ENCODE peak calls at places on chromosomes 5 and 9, in four cellular contexts. One of them, this sample, is unnamed.

GRCh38 chr9:105373723-105374122 is 74.1 kb upstream of the FSD1L start:
- DNase-seq in iris pigment epithelial cell: no peak
- DNase-seq in dermis blood vessel endothelial cell: no peak
- DNase-seq in NCI-H1092: no peak
- DNase-seq in this sample: no peak

GRCh38 chr5:83354958-83355357 is 116.6 kb upstream of the VCAN start:
- DNase-seq in iris pigment epithelial cell: no peak
- DNase-seq in dermis blood vessel endothelial cell: no peak
- DNase-seq in NCI-H1092: no peak
- DNase-seq in this sample: no peak

GRCh38 chr5:135222171-135222681 is 176.8 kb downstream of the MACROH2A1 start:
- DNase-seq in iris pigment epithelial cell: no peak
- DNase-seq in dermis blood vessel endothelial cell: no peak
- DNase-seq in NCI-H1092: no peak
- DNase-seq in this sample: no peak

GRCh38 chr5:163352531-163352930 is 84.9 kb upstream of the CCNG1 start:
- DNase-seq in iris pigment epithelial cell: no peak
- DNase-seq in dermis blood vessel endothelial cell: no peak
- DNase-seq in NCI-H1092: no peak
- DNase-seq in this sample: no peak

GRCh38 chr9:136345281-136346156 is 18.0 kb downstream of the DNLZ start:
- DNase-seq in iris pigment epithelial cell: no peak
- DNase-seq in dermis blood vessel endothelial cell: peak
- DNase-seq in NCI-H1092: no peak
- DNase-seq in this sample: no peak

GRCh38 chr5:178150977-178151734 is 2.5 kb downstream of the NHP2 start:
- DNase-seq in iris pigment epithelial cell: no peak
- DNase-seq in dermis blood vessel endothelial cell: no peak
- DNase-seq in NCI-H1092: no peak
- DNase-seq in this sample: no peak

GRCh38 chr5:133934311-133934710 is 34.1 kb downstream of the C5orf15 start:
- DNase-seq in iris pigment epithelial cell: no peak
- DNase-seq in dermis blood vessel endothelial cell: no peak
- DNase-seq in NCI-H1092: no peak
- DNase-seq in this sample: no peak

GRCh38 chr5:138981606-138982005 is 106.5 kb upstream of the LRRTM2 start:
- DNase-seq in iris pigment epithelial cell: no peak
- DNase-seq in dermis blood vessel endothelial cell: no peak
- DNase-seq in NCI-H1092: no peak
- DNase-seq in this sample: no peak

GRCh38 chr5:1923766-1924165 is 41.0 kb upstream of the IRX4 start:
- DNase-seq in iris pigment epithelial cell: no peak
- DNase-seq in dermis blood vessel endothelial cell: no peak
- DNase-seq in NCI-H1092: no peak
- DNase-seq in this sample: no peak

GRCh38 chr5:55037046-55037771 is 13.2 kb downstream of the GZMK start:
- DNase-seq in iris pigment epithelial cell: peak
- DNase-seq in dermis blood vessel endothelial cell: no peak
- DNase-seq in NCI-H1092: no peak
- DNase-seq in this sample: no peak

This sample was measured in NCI-H1436 treated with DMSO at 0.1 percent for 48 hours.